ENCODE peak calls at places on chromosomes 6 and 20, in six cellular contexts. M, B, V, D, R and Y are unnamed samples.

GRCh38 chr6:11120273-11121005 is 8.9 kb upstream of the ERVFRD-1 start:
- DNase-seq in M (no peak), B (no peak), V (no peak), D (peak), R (peak), Y (no peak)

GRCh38 chr20:2101057-2101934 is at the start of gene STK35:
- DNase-seq in M (peak), B (peak), V (peak), D (peak), R (peak), Y (no peak)

GRCh38 chr6:51514396-51515051 is 572.9 kb downstream of the PKHD1 start:
- DNase-seq in M (no peak), B (no peak), V (no peak), D (peak), R (no peak), Y (no peak)

GRCh38 chr6:156630613-156631302 is 146.4 kb upstream of the ARID1B start:
- DNase-seq in M (no peak), B (no peak), V (no peak), D (no peak), R (no peak), Y (no peak)

GRCh38 chr20:37373020-37373592 is 27.2 kb downstream of the SRC start:
- DNase-seq in M (no peak), B (no peak), V (no peak), D (no peak), R (no peak), Y (no peak)

GRCh38 chr20:25278636-25279361 is 30.9 kb downstream of the PYGB start:
- DNase-seq in M (no peak), B (peak), V (no peak), D (no peak), R (no peak), Y (no peak)

GRCh38 chr20:10982692-10983091 is 308.9 kb upstream of the JAG1 start:
- DNase-seq in M (no peak), B (peak), V (no peak), D (no peak), R (peak), Y (no peak)

GRCh38 chr20:14481863-14482262 is 144.5 kb upstream of the FLRT3 start:
- DNase-seq in M (no peak), B (no peak), V (no peak), D (no peak), R (peak), Y (no peak)

GRCh38 chr6:116158641-116159040 is 32.7 kb upstream of the COL10A1 start:
- DNase-seq in M (no peak), B (no peak), V (no peak), D (no peak), R (peak), Y (no peak)